ENCODE peak calls at places on chromosome 4, in eight cellular contexts. C is AG09319; R is effector memory CD8-positive, alpha-beta T cell; U is C1 segment of cervical spinal cord; O is activated T-helper 9 cell treated with anti-CD3 and anti-CD28 coated beads, Interleukin-2, amount 50 U/mL, for 16 hours; Z is Right ventricle myocardium superior; I is hepatocyte; E is cardiac fibroblast. J is an unnamed sample.
A peak's percentile ranks its signal among the peaks of the same experiment; 100 is the strongest.

GRCh38 chr4:30511751-30512150 is 208.4 kb upstream of the PCDH7 start:
- DNase-seq in C (no peak), R (no peak), U (no peak), O (no peak), Z (no peak), I (no peak), E (no peak), J (no peak)

GRCh38 chr4:176425035-176425434 is 105.3 kb downstream of the SPCS3 start:
- DNase-seq in C (no peak), R (no peak), U (no peak), O (no peak), Z (no peak), I (no peak), E (peak; percentile 60), J (no peak)

GRCh38 chr4:122356317-122356818 is 22.4 kb upstream of the ADAD1 start:
- DNase-seq in C (no peak), R (no peak), U (no peak), O (no peak), Z (no peak), I (no peak), E (no peak), J (no peak)

GRCh38 chr4:112280657-112281056 is 5.0 kb downstream of the TIFA start:
- DNase-seq in C (no peak), R (no peak), U (no peak), O (no peak), Z (no peak), I (no peak), E (no peak), J (no peak)

GRCh38 chr4:47002593-47002992 is 9.2 kb upstream of the GABRA4 start:
- DNase-seq in C (no peak), R (no peak), U (no peak), O (no peak), Z (no peak), I (no peak), E (peak; percentile 7), J (peak; percentile 16)

GRCh38 chr4:61786226-61786625 is 586.1 kb downstream of the ADGRL3 start:
- DNase-seq in C (no peak), R (no peak), U (no peak), O (no peak), Z (no peak), I (no peak), E (no peak), J (no peak)

GRCh38 chr4:2570551-2571222 is 34.2 kb downstream of the FAM193A start:
- DNase-seq in C (no peak), R (peak; percentile 73), U (no peak), O (peak; percentile 21), Z (peak; percentile 59), I (no peak), E (no peak), J (no peak)

GRCh38 chr4:121330180-121330665 is 50.6 kb downstream of the QRFPR start:
- DNase-seq in C (no peak), R (no peak), U (no peak), O (no peak), Z (no peak), I (no peak), E (no peak), J (no peak)

GRCh38 chr4:173168396-173169177 is at the start of gene GALNT7:
- DNase-seq in C (no peak), R (peak; percentile 40), U (peak; percentile 58), O (peak; percentile 56), Z (peak; percentile 75), I (peak; percentile 91), E (peak; percentile 67), J (peak; percentile 63)

GRCh38 chr4:139454111-139454600 is at the start of gene RAB33B:
- DNase-seq in C (peak; percentile 79), R (no peak), U (no peak), O (no peak), Z (peak; percentile 96), I (no peak), E (no peak), J (no peak)

GRCh38 chr4:99033956-99034355 is 38.4 kb downstream of the METAP1 start:
- DNase-seq in C (no peak), R (no peak), U (no peak), O (no peak), Z (no peak), I (no peak), E (peak; percentile 12), J (no peak)

GRCh38 chr4:86092684-86093083 is 267.2 kb downstream of the MAPK10 start:
- DNase-seq in C (peak; percentile 25), R (no peak), U (no peak), O (no peak), Z (no peak), I (no peak), E (peak; percentile 68), J (no peak)

J was measured in hippocampal formation.